ENCODE peak calls at places on chromosome 1, in six cellular contexts. W, H, N, I, K and O are unnamed samples.

GRCh38 chr1:203663294-203663693 is 36.7 kb downstream of the ATP2B4 start:
- DNase-seq in W (no peak), H (no peak), N (no peak), I (peak), K (no peak), O (no peak)

GRCh38 chr1:39720094-39720999 is 18.3 kb upstream of the PPIE start:
- DNase-seq in W (no peak), H (no peak), N (no peak), I (peak), K (no peak), O (no peak)

GRCh38 chr1:100187912-100188311 is 9.9 kb upstream of the LRRC39 start:
- DNase-seq in W (peak), H (no peak), N (no peak), I (no peak), K (no peak), O (no peak)

GRCh38 chr1:169106921-169107672 is 607 bp downstream of the ATP1B1 start:
- DNase-seq in W (peak), H (no peak), N (no peak), I (no peak), K (no peak), O (no peak)

GRCh38 chr1:106986603-106987002 is 69.9 kb upstream of the PRMT6 start:
- DNase-seq in W (no peak), H (no peak), N (no peak), I (no peak), K (no peak), O (no peak)

GRCh38 chr1:62621907-62622306 is 24.6 kb downstream of the ANGPTL3 start:
- DNase-seq in W (no peak), H (no peak), N (no peak), I (peak), K (no peak), O (no peak)

GRCh38 chr1:174953657-174954435 is 45.9 kb upstream of the CACYBP start:
- DNase-seq in W (peak), H (no peak), N (no peak), I (no peak), K (no peak), O (no peak)

GRCh38 chr1:1285102-1285571 is 4.9 kb downstream of the SCNN1D start:
- DNase-seq in W (no peak), H (no peak), N (no peak), I (no peak), K (no peak), O (no peak)

GRCh38 chr1:212457740-212458338 is 25.1 kb downstream of the NENF start:
- DNase-seq in W (peak), H (no peak), N (no peak), I (peak), K (no peak), O (peak)

GRCh38 chr1:37323486-37324377 is 150.6 kb upstream of the ZC3H12A start:
- DNase-seq in W (no peak), H (no peak), N (no peak), I (no peak), K (no peak), O (no peak)

GRCh38 chr1:111197598-111198289 is 2.7 kb downstream of the DENND2D start:
- DNase-seq in W (no peak), H (no peak), N (no peak), I (no peak), K (no peak), O (no peak)

GRCh38 chr1:207670192-207670591 is 25.3 kb downstream of the CR1L start:
- DNase-seq in W (no peak), H (no peak), N (no peak), I (no peak), K (no peak), O (no peak)

GRCh38 chr1:153799016-153799415 is 23.8 kb downstream of the SLC27A3 start:
- DNase-seq in W (no peak), H (no peak), N (no peak), I (no peak), K (no peak), O (no peak)

GRCh38 chr1:115063238-115063901 is 25.9 kb downstream of the TSPAN2 start:
- DNase-seq in W (no peak), H (no peak), N (no peak), I (no peak), K (no peak), O (no peak)

GRCh38 chr1:64745181-64745985 is 508 bp downstream of the RAVER2 start:
- DNase-seq in W (peak), H (no peak), N (no peak), I (no peak), K (peak), O (peak)

GRCh38 chr1:30733520-30733919 is 10.1 kb upstream of the MATN1 start:
- DNase-seq in W (no peak), H (no peak), N (no peak), I (no peak), K (no peak), O (no peak)

GRCh38 chr1:109805486-109806180 is 41.9 kb upstream of the EPS8L3 start:
- DNase-seq in W (peak), H (peak), N (peak), I (no peak), K (peak), O (no peak)

GRCh38 chr1:25613091-25613490 is 3.5 kb upstream of the MAN1C1 start:
- DNase-seq in W (no peak), H (peak), N (no peak), I (no peak), K (no peak), O (no peak)

GRCh38 chr1:25612421-25612820 is 4.2 kb upstream of the MAN1C1 start:
- DNase-seq in W (no peak), H (no peak), N (no peak), I (no peak), K (no peak), O (no peak)

GRCh38 chr1:25611843-25612242 is 4.7 kb upstream of the MAN1C1 start:
- DNase-seq in W (no peak), H (peak), N (no peak), I (no peak), K (no peak), O (no peak)

GRCh38 chr1:25609921-25610320 is 6.7 kb upstream of the MAN1C1 start:
- DNase-seq in W (no peak), H (peak), N (no peak), I (no peak), K (no peak), O (no peak)

DNA sequence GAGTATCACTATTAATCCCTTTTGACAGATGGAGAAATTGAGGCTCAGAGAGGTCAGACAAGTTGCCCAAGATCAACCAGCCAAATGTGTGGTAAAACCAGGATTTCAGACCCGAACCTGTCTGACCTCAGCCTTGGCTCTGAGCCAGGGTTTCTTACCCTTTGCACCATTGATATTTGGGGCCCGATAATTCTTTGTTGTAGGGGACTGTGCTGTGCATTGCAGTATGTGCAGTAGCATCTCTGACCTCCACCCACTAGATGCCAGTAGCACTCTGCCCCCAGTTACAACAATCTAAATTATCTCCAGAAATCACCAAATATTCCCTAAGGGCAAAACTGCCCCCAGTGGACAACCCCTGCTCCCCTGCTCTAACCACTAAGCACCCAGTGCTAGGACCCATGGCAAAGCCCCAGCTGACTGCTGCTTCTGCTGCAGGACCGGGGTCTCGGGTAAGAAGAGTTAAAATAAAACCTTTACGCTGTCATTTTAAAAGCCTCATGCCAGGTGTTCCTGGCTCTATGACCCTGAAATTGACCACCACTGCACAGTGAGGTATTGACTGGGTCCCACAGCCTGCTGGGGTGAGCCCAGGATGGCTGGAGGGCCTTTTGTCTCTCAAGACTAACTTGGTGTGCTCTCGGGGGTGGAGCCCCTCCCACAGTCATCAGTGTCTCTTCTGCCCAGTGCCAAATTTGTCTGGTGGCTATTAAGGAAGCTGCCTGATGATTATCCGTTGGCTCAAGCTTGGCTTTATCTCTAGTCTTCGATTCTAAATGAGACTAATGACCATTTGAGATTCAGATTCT is 5.6 kb upstream of the MAN1C1 start:
- DNase-seq in W (no peak), H (peak), N (no peak), I (peak), K (no peak), O (no peak)
- TF ChIP-seq CTCF in W (no peak), H (no peak), N (no peak), I (peak), K (no peak), O (peak)

GRCh38 chr1:24567792-24568388 is 12.0 kb downstream of the NCMAP start:
- DNase-seq in W (peak), H (no peak), N (peak), I (no peak), K (no peak), O (no peak)
- TF ChIP-seq CTCF in W (peak), H (no peak), N (peak), I (no peak), K (no peak), O (peak)

DNA sequence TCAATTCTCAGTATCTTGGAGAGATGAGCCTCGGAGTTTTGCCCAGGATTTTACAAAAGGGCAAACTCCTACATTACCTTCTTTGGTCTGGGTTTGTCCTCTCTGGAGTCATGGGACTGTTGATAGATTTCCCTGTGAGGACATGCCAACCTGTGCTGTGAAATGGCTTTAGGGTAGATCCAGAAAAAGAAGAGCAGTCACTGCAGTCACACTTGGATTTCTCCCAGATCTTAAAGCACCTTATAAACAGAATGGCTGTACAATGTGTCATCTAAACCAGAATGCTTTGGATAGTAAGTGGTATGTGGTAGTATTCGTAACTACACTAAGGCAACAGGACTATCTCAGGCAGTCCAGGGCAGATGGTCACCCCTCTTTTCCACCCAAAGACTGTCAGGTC is 1.9 kb upstream of the CSRP1 start:
- DNase-seq in W (no peak), H (no peak), N (no peak), I (no peak), K (no peak), O (no peak)
- TF ChIP-seq CTCF in W (no peak), H (no peak), N (no peak), I (no peak), K (no peak), O (no peak)

GRCh38 chr1:52848423-52848822 is 5.9 kb downstream of the ZYG11A start:
- DNase-seq in W (no peak), H (no peak), N (no peak), I (no peak), K (no peak), O (no peak)

DNA sequence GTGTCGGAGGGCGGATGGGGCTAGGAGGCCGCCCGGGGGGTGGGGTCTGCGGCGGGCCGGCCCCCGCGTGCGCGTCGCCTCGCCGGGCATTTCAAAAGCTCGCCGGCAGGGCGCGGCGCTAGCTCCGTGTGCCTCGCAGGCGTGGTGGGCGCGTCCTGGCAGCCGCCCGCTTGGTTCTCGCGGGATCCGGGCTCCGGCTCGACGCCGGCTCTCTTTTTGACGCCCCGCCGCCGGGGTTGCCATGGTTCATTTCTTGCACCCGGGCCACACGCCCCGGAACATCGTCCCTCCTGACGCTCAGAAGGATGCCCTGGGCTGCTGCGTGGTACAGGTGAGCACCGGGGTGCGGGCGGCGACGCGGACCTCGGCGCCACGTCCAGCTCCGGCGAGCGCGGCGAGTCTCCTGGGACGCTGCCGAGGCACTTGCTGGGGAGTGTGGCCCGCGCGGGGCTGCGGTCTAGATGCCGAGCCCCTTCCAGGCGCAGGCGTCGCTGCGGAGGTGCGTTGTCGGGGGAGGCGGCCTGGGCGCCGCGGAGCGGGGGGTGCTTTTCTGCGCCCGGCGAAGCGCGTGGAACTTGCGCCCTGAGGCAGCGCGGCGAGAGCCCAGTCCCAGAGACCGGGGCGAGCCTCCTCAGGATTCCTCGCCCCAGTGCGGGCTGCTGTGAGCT is at the start of gene ZYG11A:
- DNase-seq in W (peak), H (no peak), N (peak), I (no peak), K (peak), O (no peak)
- TF ChIP-seq CTCF in W (peak), H (peak), N (no peak), I (no peak), K (no peak), O (peak)